ENCODE peak calls at places on chromosomes 7 and 10, in seven cellular contexts. I is A172; S is effector CD4-positive, alpha-beta T cell; Z is smooth muscle cell of the brain vasculature; D is iris pigment epithelial cell; T is fibroblast of the conjunctiva; P is amniotic stem cell. J is an unnamed sample.

GRCh38 chr10:79938728-79939380 is 10.1 kb downstream of the SFTPD start:
- DNase-seq in I (no peak), S (no peak), Z (no peak), D (no peak), T (no peak), P (no peak), J (no peak)

GRCh38 chr10:128035557-128035973 is 90.7 kb downstream of the MKI67 start:
- DNase-seq in I (peak), S (peak), Z (no peak), D (no peak), T (no peak), P (no peak), J (no peak)

GRCh38 chr10:78255214-78255613 is 221.6 kb downstream of the RPS24 start:
- DNase-seq in I (peak), S (no peak), Z (no peak), D (no peak), T (no peak), P (no peak), J (peak)

GRCh38 chr10:93139059-93139658 is 65.5 kb downstream of the CYP26A1 start:
- DNase-seq in I (no peak), S (no peak), Z (no peak), D (peak), T (no peak), P (no peak), J (no peak)

GRCh38 chr7:27156901-27157716 is 634 bp upstream of the HOXA7 start:
- DNase-seq in I (no peak), S (no peak), Z (no peak), D (no peak), T (no peak), P (no peak), J (no peak)

GRCh38 chr10:124282326-124282725 is 136.4 kb downstream of the OAT start:
- DNase-seq in I (no peak), S (no peak), Z (no peak), D (no peak), T (no peak), P (no peak), J (no peak)

GRCh38 chr10:71647526-71648354 is 71.8 kb downstream of the C10orf105 start:
- DNase-seq in I (no peak), S (no peak), Z (no peak), D (no peak), T (no peak), P (no peak), J (no peak)

GRCh38 chr10:28036587-28036986 is 37.7 kb upstream of the ODAD2 start:
- DNase-seq in I (peak), S (no peak), Z (no peak), D (peak), T (no peak), P (no peak), J (no peak)

GRCh38 chr10:60314306-60314940 is 75.3 kb downstream of the ANK3 start:
- DNase-seq in I (peak), S (no peak), Z (no peak), D (peak), T (no peak), P (peak), J (peak)

GRCh38 chr7:159061674-159062212 is 82.9 kb downstream of the VIPR2 start:
- DNase-seq in I (no peak), S (no peak), Z (no peak), D (peak), T (no peak), P (no peak), J (no peak)

GRCh38 chr7:111788426-111788825 is 226.1 kb upstream of the IMMP2L start:
- DNase-seq in I (no peak), S (no peak), Z (no peak), D (peak), T (no peak), P (no peak), J (no peak)

GRCh38 chr7:22672892-22673637 is 53.9 kb upstream of the IL6 start:
- DNase-seq in I (no peak), S (no peak), Z (peak), D (peak), T (no peak), P (no peak), J (no peak)

GRCh38 chr7:70733115-70733514 is 398.8 kb upstream of the GALNT17 start:
- DNase-seq in I (no peak), S (no peak), Z (no peak), D (peak), T (no peak), P (no peak), J (no peak)

GRCh38 chr7:38368191-38368605 is 94.8 kb upstream of the TARP start:
- DNase-seq in I (peak), S (peak), Z (peak), D (peak), T (peak), P (no peak), J (peak)

GRCh38 chr10:101856626-101857025 is 13.0 kb upstream of the KCNIP2 start:
- DNase-seq in I (peak), S (no peak), Z (no peak), D (peak), T (no peak), P (no peak), J (no peak)

GRCh38 chr7:8442814-8443304 is 9.4 kb downstream of the NXPH1 start:
- DNase-seq in I (no peak), S (no peak), Z (no peak), D (peak), T (no peak), P (no peak), J (no peak)

GRCh38 chr7:26673858-26674257 is 190.5 kb downstream of the SKAP2 start:
- DNase-seq in I (no peak), S (no peak), Z (no peak), D (no peak), T (no peak), P (no peak), J (no peak)

GRCh38 chr10:104257235-104257634 is 2.5 kb downstream of the GSTO1 start:
- DNase-seq in I (no peak), S (no peak), Z (no peak), D (no peak), T (no peak), P (no peak), J (no peak)

GRCh38 chr7:36203081-36203775 is 50.2 kb downstream of the EEPD1 start:
- DNase-seq in I (no peak), S (no peak), Z (no peak), D (no peak), T (no peak), P (no peak), J (no peak)

GRCh38 chr7:17212188-17212587 is 86.3 kb upstream of the AHR start:
- DNase-seq in I (no peak), S (no peak), Z (no peak), D (no peak), T (no peak), P (no peak), J (no peak)

GRCh38 chr7:139993169-139993568 is 69.6 kb downstream of the PARP12 start:
- DNase-seq in I (no peak), S (no peak), Z (no peak), D (no peak), T (no peak), P (no peak), J (no peak)

GRCh38 chr10:46525177-46525823 is 31.2 kb downstream of the GPRIN2 start:
- DNase-seq in I (peak), S (no peak), Z (no peak), D (peak), T (peak), P (no peak), J (no peak)

GRCh38 chr7:15848362-15848761 is 161.9 kb upstream of the MEOX2 start:
- DNase-seq in I (no peak), S (no peak), Z (no peak), D (no peak), T (no peak), P (no peak), J (no peak)

GRCh38 chr7:149195180-149196150 is at the start of gene ZNF282:
- DNase-seq in I (peak), S (peak), Z (peak), D (peak), T (peak), P (peak), J (peak)

GRCh38 chr10:93703066-93703465 is 674 bp upstream of the FRA10AC1 start:
- DNase-seq in I (no peak), S (no peak), Z (no peak), D (no peak), T (no peak), P (no peak), J (no peak)

GRCh38 chr7:54904130-54904529 is 114.7 kb upstream of the EGFR start:
- DNase-seq in I (peak), S (no peak), Z (peak), D (peak), T (peak), P (peak), J (no peak)

GRCh38 chr7:157515342-157516041 is 178.7 kb downstream of the DNAJB6 start:
- DNase-seq in I (no peak), S (no peak), Z (no peak), D (no peak), T (no peak), P (no peak), J (no peak)

GRCh38 chr7:51031216-51031615 is 248.5 kb upstream of the GRB10 start:
- DNase-seq in I (no peak), S (no peak), Z (no peak), D (no peak), T (no peak), P (no peak), J (no peak)

GRCh38 chr10:113782986-113783704 is 31.7 kb downstream of the PLEKHS1 start:
- DNase-seq in I (no peak), S (no peak), Z (no peak), D (no peak), T (no peak), P (no peak), J (no peak)

GRCh38 chr10:131231965-131232541 is 79.5 kb downstream of the TCERG1L start:
- DNase-seq in I (no peak), S (no peak), Z (no peak), D (no peak), T (no peak), P (no peak), J (no peak)

GRCh38 chr7:30403477-30403876 is 75.1 kb downstream of the NOD1 start:
- DNase-seq in I (no peak), S (no peak), Z (no peak), D (no peak), T (no peak), P (no peak), J (peak)

GRCh38 chr10:113520606-113521481 is 32.0 kb upstream of the HABP2 start:
- DNase-seq in I (peak), S (no peak), Z (peak), D (peak), T (peak), P (peak), J (peak)

GRCh38 chr10:127055263-127055662 is 141.1 kb downstream of the INSYN2A start:
- DNase-seq in I (no peak), S (no peak), Z (no peak), D (no peak), T (no peak), P (no peak), J (no peak)

GRCh38 chr10:95268438-95268837 is 22.4 kb downstream of the PDLIM1 start:
- DNase-seq in I (peak), S (no peak), Z (peak), D (peak), T (no peak), P (no peak), J (no peak)

GRCh38 chr7:146116452-146117219 is at the start of gene CNTNAP2:
- DNase-seq in I (no peak), S (no peak), Z (peak), D (peak), T (peak), P (peak), J (no peak)

J was measured in epithelial cell of prostate.